ENCODE peak calls at places on chromosomes 16 and 17, in five cellular contexts. W is left ventricle myocardium inferior, T is ascending aorta, X is fibroblast of pulmonary artery, M is right lobe of liver. K is an unnamed sample.
A peak's percentile ranks its signal among the peaks of the same experiment; 100 is the strongest.

GRCh38 chr17:79657036-79657435 is 46.2 kb upstream of the RBFOX3 start:
- DNase-seq in W (no peak), T (no peak), X (no peak), M (peak; percentile 6), K (no peak)

GRCh38 chr16:20352615-20353014 is at the start of gene UMOD:
- DNase-seq in W (no peak), T (no peak), X (no peak), M (no peak), K (no peak)

GRCh38 chr16:70160821-70161220 is 12.8 kb upstream of the CLEC18C start:
- DNase-seq in W (no peak), T (no peak), X (no peak), M (no peak), K (no peak)

GRCh38 chr16:12348733-12349704 is 372.5 kb downstream of the SNX29 start:
- DNase-seq in W (no peak), T (no peak), X (no peak), M (no peak), K (no peak)

GRCh38 chr17:1313270-1314005 is 34.0 kb downstream of the TRARG1 start:
- DNase-seq in W (no peak), T (no peak), X (peak; percentile 17), M (no peak), K (no peak)

GRCh38 chr17:80244871-80245509 is 15.7 kb upstream of the RNF213 start:
- DNase-seq in W (no peak), T (no peak), X (no peak), M (no peak), K (no peak)

GRCh38 chr16:78684655-78685400 is 585.4 kb downstream of the WWOX start:
- DNase-seq in W (peak; percentile 45), T (no peak), X (no peak), M (no peak), K (peak; percentile 37)

GRCh38 chr17:45397796-45398195 is 34.9 kb downstream of the ARHGAP27 start:
- DNase-seq in W (no peak), T (no peak), X (no peak), M (no peak), K (no peak)

GRCh38 chr17:69269174-69269998 is 40.8 kb upstream of the ABCA10 start:
- DNase-seq in W (no peak), T (no peak), X (peak; percentile 73), M (no peak), K (peak; percentile 41)

GRCh38 chr17:75697651-75698291 is 23.5 kb upstream of the ITGB4 start:
- DNase-seq in W (no peak), T (no peak), X (no peak), M (no peak), K (no peak)

GRCh38 chr16:12896562-12896961 is 4.8 kb upstream of the SHISA9 start:
- DNase-seq in W (no peak), T (no peak), X (peak; percentile 3), M (no peak), K (peak; percentile 48)

GRCh38 chr17:79000396-79001189 is 9.0 kb downstream of the CANT1 start:
- DNase-seq in W (no peak), T (no peak), X (no peak), M (peak; percentile 42), K (no peak)

GRCh38 chr17:41480136-41480535 is 815 bp downstream of the KRT35 start:
- DNase-seq in W (no peak), T (no peak), X (no peak), M (no peak), K (no peak)

GRCh38 chr16:84453061-84453752 is 51.3 kb downstream of the MEAK7 start:
- DNase-seq in W (no peak), T (no peak), X (no peak), M (peak; percentile 37), K (no peak)

GRCh38 chr16:1978476-1979120 is 2.7 kb downstream of the NOXO1 start:
- DNase-seq in W (no peak), T (no peak), X (no peak), M (no peak), K (no peak)
- H3K4me3 ChIP-seq in W (no peak overlapping the region), T (no peak overlapping the region), X (no peak overlapping the region), M (no peak overlapping the region), K (peak overlapping the region; percentile 42)

GRCh38 chr17:28878981-28879380 is 18.6 kb downstream of the FLOT2 start:
- DNase-seq in W (no peak), T (no peak), X (peak; percentile 58), M (no peak), K (peak; percentile 74)
- TF ChIP-seq CTCF in W (no peak), T (no peak), X (peak; percentile 51), M (peak; percentile 31), K (peak; percentile 67)

GRCh38 chr17:63445065-63445464 is 1.0 kb downstream of the CYB561 start:
- DNase-seq in W (no peak), T (no peak), X (no peak), M (no peak), K (no peak)
- H3K4me3 ChIP-seq in W (peak overlapping the region; percentile 83), T (peak overlapping the region; percentile 82), X (peak overlapping the region; percentile 51), M (peak overlapping the region; percentile 59), K (peak overlapping the region; percentile 60)

GRCh38 chr17:4816826-4817225 is 9.9 kb downstream of the PLD2 start:
- DNase-seq in W (no peak), T (no peak), X (no peak), M (no peak), K (no peak)

GRCh38 chr17:4818276-4818675 is 11.3 kb downstream of the PLD2 start:
- DNase-seq in W (no peak), T (no peak), X (no peak), M (no peak), K (no peak)

GRCh38 chr17:4812690-4813089 is 5.7 kb downstream of the PLD2 start:
- DNase-seq in W (no peak), T (no peak), X (no peak), M (no peak), K (no peak)

GRCh38 chr17:4811471-4811870 is 4.5 kb downstream of the PLD2 start:
- DNase-seq in W (no peak), T (no peak), X (no peak), M (no peak), K (peak; percentile 36)

GRCh38 chr17:4815043-4815675 is 8.2 kb downstream of the PLD2 start:
- DNase-seq in W (no peak), T (no peak), X (no peak), M (no peak), K (no peak)
- TF ChIP-seq CTCF in W (no peak), T (no peak), X (peak; percentile 22), M (no peak), K (peak; percentile 30)

DNA sequence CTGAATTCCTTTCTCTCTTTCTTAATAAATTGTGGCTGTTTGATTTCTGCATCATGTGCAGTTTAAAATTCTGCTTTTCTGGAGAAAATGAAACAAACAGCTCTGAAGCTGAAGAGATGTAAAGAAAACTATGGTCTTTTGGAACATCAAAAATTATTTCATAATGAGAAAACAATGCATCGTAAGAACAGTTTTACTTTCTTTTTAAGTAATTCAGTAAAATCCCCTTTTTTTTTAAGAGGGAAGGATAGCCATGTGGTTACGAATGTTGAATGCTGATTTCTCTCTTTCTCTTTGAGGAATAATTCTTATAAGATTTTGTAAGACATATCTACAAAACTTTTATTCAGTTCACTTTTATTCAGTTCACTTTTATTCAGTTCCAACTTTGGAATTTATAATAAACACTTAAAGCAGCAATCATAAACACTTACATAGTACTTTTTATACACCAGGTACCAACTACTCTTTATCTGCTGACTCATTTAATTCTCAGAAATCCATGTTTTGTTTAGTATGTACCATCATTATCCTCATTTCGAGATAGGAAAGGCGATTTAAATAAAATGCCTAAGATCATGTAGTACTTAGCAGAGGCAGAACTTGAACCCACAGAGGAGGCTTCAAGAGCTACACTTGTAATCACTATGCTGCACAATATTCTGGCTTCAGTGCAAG is 26.6 kb downstream of the CNTNAP4 start:
- DNase-seq in W (no peak), T (no peak), X (no peak), M (no peak), K (no peak)
- H3K4me3 ChIP-seq in W (no peak overlapping the region), T (no peak overlapping the region), X (no peak overlapping the region), M (no peak overlapping the region), K (no peak overlapping the region)

GRCh38 chr16:69108069-69108904 is 2.8 kb downstream of the HAS3 start:
- DNase-seq in W (no peak), T (no peak), X (no peak), M (no peak), K (no peak)

GRCh38 chr16:69106491-69107291 is 1.2 kb downstream of the HAS3 start:
- DNase-seq in W (no peak), T (no peak), X (no peak), M (no peak), K (no peak)

GRCh38 chr16:69108905-69109252 is 3.4 kb downstream of the HAS3 start:
- DNase-seq in W (no peak), T (no peak), X (no peak), M (no peak), K (no peak)

GRCh38 chr16:69107311-69107962 is 2.0 kb downstream of the HAS3 start:
- DNase-seq in W (peak; percentile 40), T (no peak), X (no peak), M (no peak), K (peak; percentile 51)

GRCh38 chr16:69105501-69106361 is at the start of gene HAS3:
- DNase-seq in W (peak; percentile 50), T (no peak), X (peak; percentile 67), M (peak; percentile 79), K (peak; percentile 87)
- TF ChIP-seq CTCF in W (peak; percentile 28), T (no peak), X (peak; percentile 35), M (peak; percentile 27), K (peak; percentile 64)

DNA sequence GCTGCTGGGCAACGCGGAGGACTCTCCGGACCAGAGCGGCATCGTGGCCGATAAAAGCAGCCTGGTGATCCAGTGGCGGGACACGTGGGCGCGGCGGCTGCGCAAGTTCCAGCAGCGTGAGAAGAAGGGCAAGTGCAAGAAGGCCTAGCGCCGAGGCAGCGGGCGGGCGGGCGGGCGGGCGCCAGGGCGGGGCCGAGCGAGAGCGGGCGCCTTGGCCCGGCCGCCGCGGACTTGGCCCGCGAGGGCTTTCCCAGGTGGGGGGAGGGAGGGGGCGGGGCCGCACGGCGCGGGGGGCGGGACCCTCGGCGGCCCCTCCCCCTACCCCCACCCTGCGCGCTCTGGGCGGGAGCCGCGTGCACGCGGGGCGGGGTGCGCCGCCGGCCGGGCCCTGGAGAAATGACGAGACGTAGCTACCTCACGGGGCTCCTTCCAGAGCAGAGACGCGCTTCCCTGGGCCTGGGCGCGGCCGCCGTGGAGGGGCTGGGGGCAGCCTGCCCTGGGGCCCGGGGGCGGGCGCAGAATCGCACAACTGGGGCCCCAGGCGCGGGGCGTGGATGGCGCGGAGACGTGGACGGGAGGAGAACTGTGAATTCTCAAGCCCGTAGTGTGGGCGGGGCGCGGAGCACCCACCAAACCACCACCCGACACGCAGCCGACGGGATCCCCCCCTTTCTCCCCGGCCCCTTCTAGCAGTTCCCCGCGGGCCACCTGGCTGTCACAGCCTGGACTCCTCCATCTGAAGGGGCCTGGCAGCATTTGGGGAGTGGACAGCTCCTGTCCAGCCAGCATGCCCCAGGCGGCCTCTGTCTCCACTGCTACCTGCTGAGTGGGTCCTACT is 218.7 kb downstream of the NTN1 start:
- DNase-seq in W (peak; percentile 82), T (peak; percentile 59), X (peak; percentile 57), M (peak; percentile 67), K (peak; percentile 66)
- H3K4me3 ChIP-seq in W (peak overlapping the region; percentile 74), T (peak overlapping the region; percentile 69), X (peak overlapping the region; percentile 40), M (peak overlapping the region; percentile 46), K (peak overlapping the region; percentile 34)